ENCODE peak calls at places on chromosomes 2 and 18, in four cellular contexts. R, I, F and B are unnamed samples.

GRCh38 chr2:84959045-84959493 is 11.9 kb upstream of the KCMF1 start:
- DNase-seq in I (no peak), F (no peak), R (no peak), B (no peak)

GRCh38 chr2:48112911-48113687 is 206.8 kb upstream of the FBXO11 start:
- DNase-seq in F (no peak), R (peak; percentile 18), I (no peak), B (no peak)

GRCh38 chr2:150080115-150080514 is 407.4 kb downstream of the RND3 start:
- DNase-seq in R (no peak), I (no peak), F (no peak), B (no peak)

GRCh38 chr2:46183426-46183825 is 113.8 kb upstream of the EPAS1 start:
- DNase-seq in I (no peak), R (no peak), F (no peak), B (no peak)

GRCh38 chr2:165634855-165635254 is 159.2 kb downstream of the GALNT3 start:
- DNase-seq in R (no peak), I (peak; percentile 25), F (no peak), B (peak; percentile 61)

GRCh38 chr18:49464718-49465598 is 4.5 kb upstream of the DYM start:
- DNase-seq in I (peak; percentile 60), R (no peak), F (no peak), B (peak; percentile 71)

GRCh38 chr2:70258532-70258875 is 567 bp downstream of the PCYOX1 start:
- DNase-seq in I (no peak), R (peak; percentile 41), F (no peak), B (peak; percentile 9)

GRCh38 chr18:31432316-31432715 is 15.2 kb upstream of the DSG3 start:
- DNase-seq in F (no peak), I (no peak), R (no peak), B (no peak)

GRCh38 chr2:134819334-134819733 is 19.1 kb upstream of the ACMSD start:
- DNase-seq in R (no peak), I (no peak), F (no peak), B (no peak)

GRCh38 chr2:55912926-55913325 is 10.7 kb downstream of the EFEMP1 start:
- DNase-seq in F (no peak), R (no peak), I (no peak), B (no peak)

GRCh38 chr18:12409466-12409865 is 1.7 kb downstream of the PRELID3A start:
- DNase-seq in I (no peak), F (no peak), R (no peak), B (no peak)

GRCh38 chr2:71456617-71457016 is 3.3 kb downstream of the DYSF start:
- DNase-seq in F (no peak), I (no peak), R (no peak), B (no peak)

GRCh38 chr2:204914708-204915107 is 369.4 kb downstream of the PARD3B start:
- DNase-seq in R (no peak), I (no peak), F (no peak), B (no peak)

GRCh38 chr2:69208023-69208595 is 178.9 kb downstream of the GFPT1 start:
- DNase-seq in R (no peak), I (no peak), F (no peak), B (no peak)

GRCh38 chr2:12240216-12240615 is 476.5 kb upstream of the TRIB2 start:
- DNase-seq in R (no peak), I (no peak), F (no peak), B (no peak)

GRCh38 chr2:101255501-101255900 is 2.8 kb downstream of the CNOT11 start:
- DNase-seq in R (no peak), I (no peak), F (no peak), B (no peak)

GRCh38 chr2:230130668-230131364 is 62.1 kb upstream of the SLC16A14 start:
- DNase-seq in F (no peak), R (peak; percentile 59), I (no peak), B (no peak)

GRCh38 chr2:64133354-64133753 is 10.9 kb downstream of the PELI1 start:
- DNase-seq in F (no peak), R (no peak), I (no peak), B (no peak)

GRCh38 chr2:223460774-223461211 is 141.4 kb downstream of the SCG2 start:
- DNase-seq in R (no peak), I (no peak), F (no peak), B (no peak)

GRCh38 chr2:22221006-22221405 is 1097.2 kb downstream of the TDRD15 start:
- DNase-seq in I (no peak), F (no peak), R (no peak), B (no peak)

GRCh38 chr2:98709530-98709929 is 21.4 kb downstream of the MGAT4A start:
- DNase-seq in R (no peak), F (no peak), I (no peak), B (no peak)

GRCh38 chr2:19632327-19633040 is 269.3 kb downstream of the TTC32 start:
- DNase-seq in I (no peak), R (no peak), F (no peak), B (no peak)

GRCh38 chr2:88209526-88210131 is 39.5 kb downstream of the THNSL2 start:
- DNase-seq in R (no peak), F (no peak), I (no peak), B (no peak)

GRCh38 chr2:31319391-31320175 is 85.6 kb downstream of the EHD3 start:
- DNase-seq in R (no peak), F (peak; percentile 32), I (no peak), B (no peak)

GRCh38 chr2:122163596-122163995 is 408.1 kb downstream of the TSN start:
- DNase-seq in R (no peak), I (no peak), F (no peak), B (no peak)

GRCh38 chr2:96912356-96913116 is 42.7 kb upstream of the SEMA4C start:
- DNase-seq in I (no peak), F (no peak), R (no peak), B (no peak)

GRCh38 chr2:61910603-61911002 is 5.1 kb downstream of the COMMD1 start:
- DNase-seq in R (peak; percentile 24), I (no peak), F (no peak), B (no peak)

GRCh38 chr2:222837643-222838056 is 23.2 kb upstream of the ACSL3 start:
- DNase-seq in I (no peak), R (peak; percentile 63), F (no peak), B (no peak)

GRCh38 chr18:33603434-33603833 is 25.4 kb downstream of the ASXL3 start:
- DNase-seq in I (no peak), F (no peak), R (no peak), B (no peak)

GRCh38 chr2:26805241-26805676 is 19.4 kb downstream of the CENPA start:
- DNase-seq in I (no peak), F (no peak), R (no peak), B (no peak)

GRCh38 chr18:3544537-3544936 is 94.6 kb downstream of the TGIF1 start:
- DNase-seq in I (no peak), F (no peak), R (no peak), B (no peak)

GRCh38 chr2:30979822-30980245 is 158.4 kb downstream of the GALNT14 start:
- DNase-seq in I (no peak), R (no peak), F (no peak), B (no peak)

GRCh38 chr2:65390134-65390533 is 42.3 kb downstream of the SPRED2 start:
- DNase-seq in I (no peak), R (no peak), F (peak; percentile 71), B (no peak)

GRCh38 chr2:171210864-171211431 is 50.3 kb upstream of the TLK1 start:
- DNase-seq in R (no peak), I (no peak), F (peak; percentile 58), B (no peak)
- TF ChIP-seq SUZ12 in R (no peak), I (no peak), F (no peak), B (no peak)

DNA sequence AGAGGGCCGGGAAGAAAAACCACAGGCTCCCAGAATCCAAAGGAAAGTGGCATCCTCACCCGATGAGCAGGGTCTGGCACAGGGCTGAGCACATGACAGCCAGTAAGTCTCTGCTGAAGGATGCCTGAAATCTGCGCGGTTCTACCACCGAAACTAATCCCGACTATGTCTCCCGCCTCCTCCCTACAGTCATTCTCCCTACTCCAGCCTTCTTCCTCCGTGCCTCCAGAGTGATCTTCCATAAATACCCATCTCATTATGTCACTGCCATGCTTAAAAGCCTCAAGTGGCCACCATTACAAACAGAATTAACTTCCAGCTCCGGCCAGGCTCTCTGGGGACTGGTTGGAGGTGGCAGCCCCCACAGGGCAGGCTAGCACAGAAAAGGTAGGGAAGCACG is 60.7 kb upstream of the KLHL29 start:
- DNase-seq in F (no peak), I (no peak), R (no peak), B (no peak)
- TF ChIP-seq ZNF274 in F (no peak), I (no peak), R (no peak), B (no peak)

GRCh38 chr2:126378176-126378575 is 277.8 kb upstream of the GYPC start:
- DNase-seq in I (no peak), R (no peak), F (no peak), B (no peak)
- TF ChIP-seq SUZ12 in I (no peak), R (no peak), F (no peak), B (no peak)

GRCh38 chr2:226018641-226019040 is 619.1 kb downstream of the NYAP2 start:
- DNase-seq in I (no peak), R (no peak), F (no peak), B (no peak)
- TF ChIP-seq ZNF274 in I (no peak), R (no peak), F (no peak), B (no peak)

DNA sequence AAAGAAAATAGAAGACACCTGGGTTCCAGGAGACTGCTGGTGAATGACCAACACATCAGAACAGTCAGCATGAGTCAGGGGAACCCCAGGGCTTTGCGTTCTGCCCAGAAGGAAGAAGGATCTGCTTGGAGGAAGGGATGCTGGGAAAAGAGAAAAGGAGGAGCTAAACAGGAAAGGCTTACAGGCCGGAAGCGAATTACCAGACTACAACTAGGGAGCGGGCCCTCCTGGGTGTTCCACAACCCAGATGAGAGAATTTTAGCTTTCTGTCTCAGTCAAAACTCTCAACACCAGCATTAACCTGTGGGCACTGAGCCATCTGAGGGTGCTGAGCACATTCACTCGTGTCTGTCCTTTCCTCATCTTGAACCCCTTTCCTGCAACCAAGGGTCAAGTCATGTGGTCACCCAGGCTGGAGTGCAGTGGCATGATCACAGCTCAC is 19.2 kb downstream of the CDC42EP3 start:
- DNase-seq in R (no peak), F (no peak), I (no peak), B (no peak)
- TF ChIP-seq SUZ12 in R (no peak), F (no peak), I (no peak), B (no peak)

GRCh38 chr2:854460-854859 is 96.2 kb upstream of the SNTG2 start:
- DNase-seq in I (no peak), R (peak; percentile 34), F (no peak), B (peak; percentile 51)
- TF ChIP-seq ZNF274 in I (no peak), R (no peak), F (no peak), B (no peak)

DNA sequence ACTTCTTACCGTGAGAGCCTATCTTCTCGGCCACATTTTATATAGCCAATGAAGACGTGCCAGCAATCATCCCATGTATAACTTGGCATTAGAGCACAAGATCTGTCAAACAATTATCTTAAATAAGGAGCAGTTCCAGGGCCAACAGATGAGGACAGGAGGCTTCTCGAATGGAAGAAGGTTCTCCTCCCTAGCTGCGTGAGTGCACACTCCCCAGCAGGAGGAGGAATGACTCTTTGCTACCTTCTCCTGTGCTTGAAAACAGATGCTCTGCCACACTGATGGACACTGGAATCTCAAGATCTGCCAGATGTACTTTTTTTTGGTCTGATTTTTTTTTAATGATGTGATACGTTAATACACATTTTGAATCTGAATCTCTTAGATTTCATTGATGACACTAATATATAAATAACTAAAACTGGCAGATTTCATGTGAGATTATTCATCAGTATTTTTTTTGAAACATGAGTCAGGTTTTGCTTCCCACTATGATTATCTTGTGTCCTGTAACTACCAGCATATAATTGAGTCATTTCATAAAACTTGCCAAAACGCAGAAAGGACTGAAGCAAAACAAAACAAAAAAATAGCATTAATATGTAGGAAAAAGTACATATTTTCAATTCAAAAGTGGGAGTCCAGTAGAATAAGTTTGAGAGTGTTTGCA is 626 bp upstream of the VIT start:
- DNase-seq in R (no peak), F (no peak), I (no peak), B (no peak)
- TF ChIP-seq SUZ12 in R (no peak), F (no peak), I (no peak), B (no peak)